ENCODE peak calls at places on chromosomes 3 and 15, in six cellular contexts. Z is H9, M is neuronal stem cell, A is H1, J is IMR-90, N is mesenchymal stem cell. E is an unnamed sample.

GRCh38 chr3:23834082-23834870 is 28.5 kb downstream of the UBE2E1 start:
- DNase-seq in Z (no peak), M (no peak), A (no peak), J (no peak), N (no peak), E (no peak)

GRCh38 chr3:12224181-12225147 is 64.4 kb upstream of the PPARG start:
- DNase-seq in Z (no peak), M (no peak), A (no peak), J (peak; percentile 49), N (peak; percentile 42), E (peak; percentile 33)

GRCh38 chr15:64524778-64525177 is 64.4 kb downstream of the ZNF609 start:
- DNase-seq in Z (no peak), M (no peak), A (no peak), J (peak; percentile 37), N (no peak), E (no peak)

GRCh38 chr15:69876030-69876429 is 221.7 kb downstream of the TLE3 start:
- DNase-seq in Z (no peak), M (no peak), A (no peak), J (no peak), N (no peak), E (peak; percentile 72)

GRCh38 chr15:33913459-33913858 is 54.8 kb upstream of the CHRM5 start:
- DNase-seq in Z (no peak), M (no peak), A (no peak), J (peak; percentile 57), N (no peak), E (no peak)

GRCh38 chr3:192022412-192022811 is 561.4 kb downstream of the PYDC2 start:
- DNase-seq in Z (no peak), M (no peak), A (no peak), J (no peak), N (no peak), E (no peak)

GRCh38 chr3:143139786-143140185 is 20.2 kb downstream of the CHST2 start:
- DNase-seq in Z (no peak), M (no peak), A (no peak), J (peak; percentile 25), N (no peak), E (no peak)

GRCh38 chr3:140546649-140547048 is 131.2 kb upstream of the TRIM42 start:
- DNase-seq in Z (no peak), M (no peak), A (no peak), J (no peak), N (no peak), E (no peak)

GRCh38 chr3:13095408-13095861 is 22.2 kb upstream of the IQSEC1 start:
- DNase-seq in Z (no peak), M (peak; percentile 23), A (no peak), J (no peak), N (no peak), E (no peak)

GRCh38 chr3:153166206-153166605 is 4.2 kb downstream of the RAP2B start:
- DNase-seq in Z (no peak), M (no peak), A (no peak), J (peak; percentile 33), N (no peak), E (no peak)

GRCh38 chr3:115624029-115624645 is 827 bp downstream of the GAP43 start:
- DNase-seq in Z (peak; percentile 61), M (no peak), A (no peak), J (no peak), N (no peak), E (no peak)

GRCh38 chr3:21256932-21257331 is 494.1 kb downstream of the ZNF385D start:
- DNase-seq in Z (no peak), M (no peak), A (no peak), J (no peak), N (no peak), E (no peak)

GRCh38 chr3:64073362-64073761 is 50.1 kb upstream of the PSMD6 start:
- DNase-seq in Z (no peak), M (no peak), A (no peak), J (peak; percentile 8), N (peak; percentile 60), E (no peak)

GRCh38 chr3:146067048-146067447 is 93.9 kb downstream of the PLOD2 start:
- DNase-seq in Z (no peak), M (no peak), A (no peak), J (peak; percentile 90), N (peak; percentile 63), E (peak; percentile 48)

GRCh38 chr15:64426845-64427465 is 33.4 kb upstream of the ZNF609 start:
- DNase-seq in Z (no peak), M (no peak), A (no peak), J (peak; percentile 54), N (peak; percentile 51), E (no peak)

GRCh38 chr15:42581272-42581730 is 5.9 kb downstream of the STARD9 start:
- DNase-seq in Z (peak; percentile 88), M (peak; percentile 70), A (peak; percentile 57), J (peak; percentile 68), N (peak; percentile 85), E (peak; percentile 71)

GRCh38 chr3:186200746-186201145 is 91.9 kb upstream of the ETV5 start:
- DNase-seq in Z (no peak), M (no peak), A (no peak), J (no peak), N (no peak), E (no peak)

GRCh38 chr3:27392950-27393679 is 23.9 kb upstream of the NEK10 start:
- DNase-seq in Z (no peak), M (no peak), A (no peak), J (no peak), N (no peak), E (no peak)

GRCh38 chr3:128805771-128806170 is 73.6 kb upstream of the ACAD9 start:
- DNase-seq in Z (no peak), M (no peak), A (no peak), J (peak; percentile 65), N (peak; percentile 75), E (no peak)

GRCh38 chr15:80586141-80586540 is 109.0 kb upstream of the ABHD17C start:
- DNase-seq in Z (no peak), M (no peak), A (no peak), J (no peak), N (no peak), E (no peak)

GRCh38 chr15:64596701-64597468 is 136.5 kb downstream of the ZNF609 start:
- DNase-seq in Z (peak; percentile 62), M (peak; percentile 53), A (no peak), J (peak; percentile 45), N (peak; percentile 74), E (no peak)

GRCh38 chr3:118628704-118629341 is 405.8 kb downstream of the IGSF11 start:
- DNase-seq in Z (peak; percentile 87), M (peak; percentile 76), A (peak; percentile 87), J (peak; percentile 72), N (peak; percentile 64), E (peak; percentile 17)

GRCh38 chr15:101530224-101530958 is 40.9 kb upstream of the PCSK6 start:
- DNase-seq in Z (no peak), M (no peak), A (no peak), J (no peak), N (no peak), E (no peak)

GRCh38 chr3:191143224-191143623 is 55.8 kb upstream of the OSTN start:
- DNase-seq in Z (no peak), M (no peak), A (no peak), J (no peak), N (no peak), E (no peak)

GRCh38 chr3:126752303-126753190 is 48.5 kb downstream of the CHCHD6 start:
- DNase-seq in Z (peak; percentile 94), M (peak; percentile 71), A (peak; percentile 78), J (peak; percentile 78), N (peak; percentile 83), E (peak; percentile 72)

GRCh38 chr15:58748787-58749531 is 548 bp downstream of the ADAM10 start:
- DNase-seq in Z (peak; percentile 47), M (peak; percentile 62), A (no peak), J (no peak), N (peak; percentile 52), E (peak; percentile 42)

GRCh38 chr15:41896566-41896965 is 2.7 kb upstream of the SPTBN5 start:
- DNase-seq in Z (no peak), M (no peak), A (no peak), J (no peak), N (no peak), E (no peak)

GRCh38 chr15:90344632-90345031 is 7.5 kb upstream of the ZNF774 start:
- DNase-seq in Z (no peak), M (no peak), A (no peak), J (no peak), N (no peak), E (no peak)

GRCh38 chr15:51739056-51739455 is 1.6 kb upstream of the LYSMD2 start:
- DNase-seq in Z (no peak), M (no peak), A (no peak), J (no peak), N (no peak), E (no peak)

GRCh38 chr3:189123595-189124387 is 48.0 kb upstream of the TPRG1 start:
- DNase-seq in Z (no peak), M (no peak), A (no peak), J (no peak), N (no peak), E (no peak)

GRCh38 chr15:44092221-44092620 is 102.8 kb downstream of the FRMD5 start:
- DNase-seq in Z (no peak), M (no peak), A (no peak), J (peak; percentile 53), N (no peak), E (no peak)

DNA sequence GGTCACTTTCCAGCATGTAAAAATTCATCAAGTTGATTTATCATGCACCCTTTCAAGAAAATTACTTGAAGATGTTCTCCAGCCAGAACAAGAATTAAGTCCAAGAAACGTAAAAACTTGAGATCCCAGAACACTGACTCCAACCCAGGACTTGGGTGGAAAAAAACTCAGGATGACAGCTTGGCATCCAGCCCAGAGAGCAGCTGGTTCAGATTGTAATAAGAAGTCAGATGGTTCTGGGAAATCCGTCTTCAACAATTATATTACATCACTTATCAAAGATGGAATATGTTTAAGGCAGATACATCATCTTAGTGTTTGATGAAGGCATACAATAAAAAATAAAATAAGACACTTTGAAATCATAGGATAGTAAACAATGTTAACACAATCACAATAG is 23.0 kb upstream of the DNAJC13 start:
- DNase-seq in Z (no peak), M (no peak), A (no peak), J (no peak), N (no peak), E (no peak)
- H4K91ac ChIP-seq in Z (no peak overlapping the region), M (no peak overlapping the region), A (no peak overlapping the region), J (no peak overlapping the region), N (no peak overlapping the region), E (no peak overlapping the region)

DNA sequence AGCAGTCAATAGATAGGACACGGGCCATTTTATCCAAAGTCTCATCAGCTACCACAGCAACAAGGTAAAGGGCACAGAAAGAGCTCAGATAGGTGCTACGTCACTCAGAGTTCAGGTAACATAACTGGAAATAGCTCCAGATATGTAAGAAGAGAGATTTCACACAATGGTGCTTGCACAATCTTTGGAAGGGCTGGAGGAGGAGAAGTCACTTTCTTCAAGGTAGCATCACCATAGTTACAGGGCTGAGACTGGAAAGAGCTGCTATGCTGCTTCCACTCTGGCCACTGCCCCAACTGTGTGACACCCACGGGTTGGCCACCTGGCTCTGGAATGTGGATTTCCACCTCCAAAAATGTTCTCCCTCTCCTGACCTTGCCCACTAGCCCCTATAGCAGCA is 448.8 kb upstream of the THBS1 start:
- DNase-seq in Z (no peak), M (no peak), A (no peak), J (no peak), N (peak; percentile 56), E (peak; percentile 88)
- H4K91ac ChIP-seq in Z (no peak overlapping the region), M (no peak overlapping the region), A (no peak overlapping the region), J (peak overlapping the region; percentile 93), N (peak overlapping the region; percentile 87), E (peak overlapping the region; percentile 89)

GRCh38 chr3:14651440-14652251 is at the start of gene CCDC174:
- DNase-seq in Z (peak; percentile 97), M (peak; percentile 97), A (peak; percentile 96), J (peak; percentile 99), N (peak; percentile 98), E (peak; percentile 99)
- H4K91ac ChIP-seq in Z (no peak within 1 kb of the TSS), M (no peak within 1 kb of the TSS), A (peak within 1 kb of the TSS; percentile 84), J (peak within 1 kb of the TSS; percentile 75), N (peak within 1 kb of the TSS; percentile 80), E (peak within 1 kb of the TSS; percentile 88)

GRCh38 chr15:40372966-40373365 is 9.6 kb upstream of the KNSTRN start:
- DNase-seq in Z (no peak), M (no peak), A (no peak), J (peak; percentile 49), N (peak; percentile 47), E (no peak)
- H4K91ac ChIP-seq in Z (no peak overlapping the region), M (no peak overlapping the region), A (no peak overlapping the region), J (peak overlapping the region; percentile 0), N (no peak overlapping the region), E (no peak overlapping the region)